ENCODE peak calls at places on chromosome 10, in seven cellular contexts. D is progenitor cell of endocrine pancreas; H is stimulated activated CD4-positive, alpha-beta T cell treated with anti-CD3 and anti-CD28 coated beads, TNF-alpha, amount 100 ng/mL, for 4 hours; L is GM12892; B is ureter; K is NCI-H2081; Z is nephron progenitor cell. W is an unnamed sample.

GRCh38 chr10:61900829-61901783 is at the start of gene ARID5B:
- DNase-seq in D (no peak), H (no peak), L (no peak), B (no peak), K (peak), Z (peak), W (peak)

GRCh38 chr10:124894569-124895215 is 47.2 kb upstream of the ZRANB1 start:
- DNase-seq in D (no peak), H (no peak), L (no peak), B (no peak), K (no peak), Z (no peak), W (no peak)

GRCh38 chr10:131748191-131748590 is 152.6 kb upstream of the PPP2R2D start:
- DNase-seq in D (no peak), H (no peak), L (no peak), B (no peak), K (no peak), Z (no peak), W (no peak)

GRCh38 chr10:47040681-47041080 is 129.5 kb downstream of the PTPN20 start:
- DNase-seq in D (no peak), H (no peak), L (no peak), B (no peak), K (no peak), Z (no peak), W (no peak)

GRCh38 chr10:31099664-31100063 is 68.0 kb upstream of the ZNF438 start:
- DNase-seq in D (no peak), H (peak), L (no peak), B (no peak), K (no peak), Z (no peak), W (no peak)

GRCh38 chr10:127886371-127887051 is 6.2 kb downstream of the CLRN3 start:
- DNase-seq in D (no peak), H (no peak), L (no peak), B (peak), K (no peak), Z (no peak), W (no peak)

GRCh38 chr10:113126506-113127192 is 176.6 kb downstream of the TCF7L2 start:
- DNase-seq in D (peak), H (no peak), L (no peak), B (peak), K (peak), Z (peak), W (no peak)

GRCh38 chr10:51244739-51245138 is 170.5 kb downstream of the PRKG1 start:
- DNase-seq in D (no peak), H (no peak), L (no peak), B (no peak), K (no peak), Z (peak), W (no peak)

GRCh38 chr10:123994417-123995081 is 98.8 kb downstream of the CHST15 start:
- DNase-seq in D (peak), H (peak), L (peak), B (peak), K (peak), Z (peak), W (peak)

GRCh38 chr10:52780391-52781155 is 8.0 kb upstream of the MBL2 start:
- DNase-seq in D (no peak), H (no peak), L (no peak), B (no peak), K (no peak), Z (no peak), W (no peak)

W was measured in MM.1S.